ENCODE peak calls at places on chromosomes 16 and 17, in seven cellular contexts. H is AG10803; J is prostate gland; Z is A549; F is bronchial epithelial cell; C is fibroblast of the aortic adventitia; I is CD8-positive, alpha-beta T cell. T is an unnamed sample.

GRCh38 chr17:17682737-17683675 is 1.7 kb downstream of the RAI1 start:
- DNase-seq in Z (peak), C (peak), F (peak), H (peak), J (peak), I (peak), T (no peak)

GRCh38 chr16:88505405-88506082 is 52.5 kb downstream of the ZFPM1 start:
- DNase-seq in C (peak), F (peak), I (peak), H (no peak), Z (peak), J (no peak), T (no peak)

GRCh38 chr17:36703860-36704266 is 102.5 kb downstream of the MRM1 start:
- DNase-seq in Z (peak), I (peak), F (no peak), C (peak), J (peak), H (no peak), T (no peak)

GRCh38 chr17:38620551-38621277 is 15.0 kb upstream of the SRCIN1 start:
- DNase-seq in I (no peak), H (no peak), J (no peak), C (no peak), F (no peak), Z (no peak), T (no peak)

GRCh38 chr17:35160354-35161201 is 13.0 kb downstream of the UNC45B start:
- DNase-seq in J (no peak), I (peak), H (no peak), C (no peak), F (no peak), Z (no peak), T (no peak)

GRCh38 chr17:45225051-45225700 is 3.5 kb downstream of the FMNL1 start:
- DNase-seq in Z (no peak), H (no peak), J (no peak), F (peak), I (peak), C (no peak), T (no peak)

GRCh38 chr16:27977966-27978365 is 85.5 kb downstream of the GSG1L start:
- DNase-seq in C (peak), Z (no peak), F (no peak), H (peak), I (no peak), J (no peak), T (no peak)

GRCh38 chr16:1146409-1146808 is 6.5 kb upstream of the CACNA1H start:
- DNase-seq in H (no peak), F (no peak), C (no peak), J (no peak), I (no peak), Z (peak), T (no peak)

GRCh38 chr17:49403514-49404289 is 11.0 kb downstream of the PHB1 start:
- DNase-seq in I (no peak), H (no peak), J (peak), F (no peak), Z (no peak), C (no peak), T (no peak)

GRCh38 chr16:24018485-24018884 is 182.7 kb downstream of the PRKCB start:
- DNase-seq in H (no peak), F (no peak), I (no peak), C (no peak), Z (no peak), J (no peak), T (no peak)

GRCh38 chr16:76946879-76947278 is 244.1 kb upstream of the MON1B start:
- DNase-seq in J (peak), Z (peak), C (peak), I (no peak), F (peak), H (peak), T (peak)

GRCh38 chr17:64296246-64296645 is 33.2 kb upstream of the TEX2 start:
- DNase-seq in F (no peak), H (no peak), C (no peak), J (no peak), Z (no peak), I (no peak), T (no peak)

GRCh38 chr16:66949472-66949871 is 11.6 kb upstream of the CES3 start:
- DNase-seq in J (no peak), Z (no peak), H (no peak), F (no peak), C (no peak), I (no peak), T (no peak)

GRCh38 chr17:44081681-44082080 is 11.1 kb downstream of the G6PC3 start:
- DNase-seq in Z (no peak), J (no peak), H (peak), C (peak), F (no peak), I (no peak), T (no peak)

GRCh38 chr16:8548166-8548565 is 42.1 kb downstream of the TMEM114 start:
- DNase-seq in F (no peak), J (no peak), H (no peak), C (no peak), I (no peak), Z (no peak), T (no peak)

GRCh38 chr16:30977502-30977901 is 7.5 kb upstream of the HSD3B7 start:
- DNase-seq in I (no peak), J (no peak), C (no peak), Z (no peak), H (no peak), F (no peak), T (no peak)

GRCh38 chr17:82156284-82156925 is 56.2 kb downstream of the CCDC57 start:
- DNase-seq in I (no peak), Z (no peak), C (no peak), F (no peak), J (no peak), H (no peak), T (no peak)

GRCh38 chr16:78353610-78354009 is 254.2 kb downstream of the WWOX start:
- DNase-seq in Z (no peak), J (peak), I (no peak), C (no peak), F (no peak), H (no peak), T (peak)

GRCh38 chr17:64572682-64573154 is 65.9 kb downstream of the CEP95 start:
- DNase-seq in J (no peak), H (peak), I (no peak), F (peak), Z (no peak), C (peak), T (no peak)

GRCh38 chr17:82346342-82347300 is 12.4 kb upstream of the TEX19 start:
- DNase-seq in J (no peak), F (no peak), Z (no peak), C (no peak), I (no peak), H (no peak), T (no peak)

GRCh38 chr17:78125976-78126894 is 2.3 kb downstream of the TMC6 start:
- DNase-seq in I (no peak), F (no peak), H (no peak), C (no peak), Z (no peak), J (no peak), T (no peak)

GRCh38 chr16:24986512-24987303 is 28.5 kb downstream of the ARHGAP17 start:
- DNase-seq in J (no peak), F (peak), C (peak), I (no peak), H (peak), Z (peak), T (peak)

GRCh38 chr17:19551148-19551547 is 17.5 kb downstream of the SLC47A1 start:
- DNase-seq in I (no peak), H (no peak), C (no peak), F (no peak), Z (no peak), J (no peak), T (no peak)

GRCh38 chr16:51900221-51900780 is 646.6 kb downstream of the TOX3 start:
- DNase-seq in I (no peak), C (no peak), F (no peak), J (no peak), Z (no peak), H (no peak), T (no peak)

GRCh38 chr17:30805944-30806456 is 18.5 kb downstream of the CRLF3 start:
- DNase-seq in J (no peak), I (no peak), Z (no peak), H (no peak), C (no peak), F (no peak), T (no peak)

GRCh38 chr16:62965831-62966230 is 929.6 kb upstream of the CDH8 start:
- DNase-seq in C (no peak), Z (no peak), H (no peak), J (no peak), I (no peak), F (peak), T (no peak)

GRCh38 chr17:67441052-67441738 is 64.1 kb downstream of the PITPNC1 start:
- DNase-seq in Z (peak), F (peak), J (no peak), I (peak), H (peak), C (peak), T (no peak)

DNA sequence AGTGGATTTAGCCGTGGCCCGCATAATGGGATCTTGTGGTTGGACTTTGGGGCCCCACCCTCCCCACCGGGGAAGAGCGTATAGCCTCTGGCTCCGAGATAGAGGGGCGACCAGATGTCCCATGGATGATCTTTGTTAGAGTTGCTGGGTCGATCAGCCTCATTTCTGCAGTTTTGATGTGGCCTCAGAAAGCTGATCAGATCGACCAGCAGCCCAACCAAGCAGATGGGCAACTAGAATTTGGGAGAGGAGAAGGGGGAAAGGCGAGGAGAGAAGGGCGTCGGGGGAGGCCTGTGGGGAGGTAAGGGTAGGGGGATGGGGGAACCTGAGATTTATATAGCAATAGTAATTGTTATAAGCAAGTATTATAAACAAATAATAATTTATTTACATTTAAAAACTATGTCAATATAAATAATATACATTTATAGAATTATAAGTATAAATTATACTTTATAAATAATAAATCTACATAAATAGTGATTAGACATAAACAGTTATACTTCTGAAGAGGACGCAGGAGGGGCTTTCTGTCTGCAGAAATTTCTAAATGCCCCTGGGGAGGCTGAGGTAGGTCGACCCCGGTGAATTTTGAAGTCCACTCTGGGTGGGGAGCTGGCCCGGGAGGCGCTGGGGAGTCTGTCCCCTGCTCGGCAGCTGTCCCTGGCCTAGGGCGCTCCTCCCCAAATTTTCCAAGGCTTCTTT is 136.3 kb downstream of the KCNJ12 start:
- DNase-seq in C (no peak), Z (peak), F (no peak), H (no peak), J (no peak), I (no peak), T (no peak)
- H3K4me3 ChIP-seq in C (peak), Z (no peak), F (peak), H (peak), J (no peak), I (no peak), T (peak)

DNA sequence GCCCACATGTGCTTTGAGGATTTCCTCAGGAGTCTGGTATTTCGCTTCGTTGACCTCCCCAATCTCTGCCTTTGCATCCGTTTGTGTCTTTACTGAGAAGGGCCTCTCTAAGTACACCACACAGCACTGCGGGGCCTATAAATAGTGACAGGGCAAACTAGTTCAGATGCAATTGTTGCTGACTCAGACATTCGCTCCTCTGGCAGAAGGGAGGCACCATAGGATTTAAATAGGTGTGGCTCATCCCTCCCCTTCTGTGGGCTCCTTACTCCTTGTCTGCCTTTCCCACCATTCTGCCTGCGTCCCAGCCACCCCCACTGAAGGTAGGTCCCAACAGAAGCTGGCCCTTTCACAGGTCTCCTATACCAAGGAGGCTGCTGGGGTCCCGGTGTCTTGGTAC is 192.3 kb downstream of the SHISA9 start:
- DNase-seq in F (no peak), C (no peak), J (peak), Z (no peak), H (peak), I (no peak), T (no peak)
- TF ChIP-seq CTCF in F (no peak), C (no peak), J (no peak), Z (no peak), H (no peak), I (no peak), T (no peak)

GRCh38 chr16:54526916-54527315 is 240.3 kb upstream of the IRX3 start:
- DNase-seq in H (peak), F (peak), C (peak), Z (no peak), J (no peak), I (no peak), T (no peak)

GRCh38 chr16:54521327-54521726 is 234.7 kb upstream of the IRX3 start:
- DNase-seq in I (no peak), H (no peak), F (no peak), Z (no peak), C (no peak), J (no peak), T (no peak)

GRCh38 chr16:54525104-54525503 is 238.5 kb upstream of the IRX3 start:
- DNase-seq in F (no peak), Z (no peak), C (no peak), I (no peak), J (no peak), H (no peak), T (no peak)

GRCh38 chr16:54522596-54522995 is 236.0 kb upstream of the IRX3 start:
- DNase-seq in F (no peak), J (no peak), I (no peak), H (no peak), Z (no peak), C (no peak), T (no peak)

GRCh38 chr16:54526087-54526486 is 239.5 kb upstream of the IRX3 start:
- DNase-seq in C (no peak), H (no peak), F (no peak), J (no peak), Z (no peak), I (no peak), T (no peak)
- H3K4me3 ChIP-seq in C (no peak), H (no peak), F (no peak), J (no peak), Z (no peak), I (no peak), T (no peak)

DNA sequence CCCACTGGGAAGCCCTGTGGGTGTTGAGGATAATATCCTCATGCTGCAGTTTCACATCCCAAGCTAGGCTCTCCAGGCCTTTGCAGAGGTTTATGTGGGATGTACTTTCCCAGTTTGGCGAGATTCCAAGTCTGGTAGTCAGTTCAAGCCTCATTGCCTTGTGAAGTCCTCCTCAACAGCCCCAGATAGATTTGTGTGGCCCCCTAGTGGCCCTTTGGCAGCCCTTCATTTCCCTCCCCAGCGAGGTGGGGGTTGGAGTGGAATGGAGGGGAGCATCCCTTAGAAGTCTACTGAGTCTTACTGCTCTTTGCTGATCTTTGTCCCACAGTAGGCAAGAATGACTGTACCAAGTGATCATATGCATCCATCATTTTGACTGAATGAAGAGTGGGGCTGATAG is 137.9 kb downstream of the CDH11 start:
- DNase-seq in H (peak), F (peak), I (no peak), Z (no peak), C (peak), J (no peak), T (no peak)
- TF ChIP-seq CTCF in H (peak), F (peak), I (no peak), Z (peak), C (peak), J (no peak), T (peak)

DNA sequence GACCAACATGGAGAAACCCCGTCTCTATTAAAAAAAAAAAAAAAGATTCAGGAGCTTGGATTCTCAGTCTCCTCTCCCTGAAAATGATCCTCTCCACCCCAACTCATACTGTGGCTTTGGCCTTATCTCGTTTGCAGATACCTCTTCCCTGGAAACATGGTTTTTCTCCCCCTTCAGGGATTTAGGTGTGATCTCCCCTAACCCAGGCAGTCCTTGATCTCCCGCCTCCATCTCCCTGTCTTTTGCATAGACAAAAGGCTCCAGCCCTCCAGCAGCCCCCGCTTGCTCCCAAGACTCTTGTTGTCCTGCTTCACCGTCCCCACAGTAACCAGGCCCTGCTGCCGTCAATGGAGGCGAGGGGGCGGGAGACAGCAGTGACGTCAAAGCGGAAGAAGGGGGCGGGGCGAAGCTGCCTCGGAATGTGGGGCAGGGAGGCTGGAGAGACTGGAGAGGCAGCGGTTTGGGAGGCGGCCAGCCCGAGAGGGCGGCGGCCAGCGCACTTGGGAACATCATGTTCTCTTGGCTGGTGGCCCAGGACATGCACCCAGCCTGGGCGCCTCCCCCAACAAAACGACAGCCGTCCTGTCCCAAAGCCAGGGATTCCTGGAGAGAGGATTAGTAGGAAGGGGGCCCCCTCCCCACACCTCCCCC is 1.9 kb upstream of the PER1 start:
- DNase-seq in C (peak), F (peak), I (peak), H (peak), Z (peak), J (peak), T (peak)
- H3K4me3 ChIP-seq in C (peak), F (peak), I (peak), H (peak), Z (peak), J (peak), T (peak)

DNA sequence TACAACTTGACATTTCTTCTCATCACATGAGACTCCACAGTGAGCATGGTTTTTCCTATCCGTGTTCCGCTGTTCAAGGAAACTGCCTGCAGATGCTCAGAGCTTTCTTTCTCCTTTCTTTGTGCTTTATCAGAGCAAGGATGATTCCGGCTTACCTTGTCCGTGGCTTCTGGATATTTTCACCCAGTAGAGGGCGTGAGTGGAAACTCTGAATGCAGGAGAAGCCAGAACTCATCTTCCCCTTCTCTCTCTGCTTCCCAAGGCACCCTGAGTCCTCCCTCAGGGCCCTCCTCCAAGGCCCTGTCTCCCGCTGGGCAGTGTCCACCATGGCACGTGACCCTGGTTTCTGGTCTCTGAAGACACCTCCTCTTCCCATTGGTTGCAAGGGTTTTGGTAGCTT is 721.1 kb upstream of the RBFOX1 start:
- DNase-seq in I (no peak), H (no peak), J (no peak), Z (no peak), F (no peak), C (no peak), T (no peak)
- TF ChIP-seq CTCF in I (no peak), H (no peak), J (no peak), Z (no peak), F (no peak), C (no peak), T (peak)

GRCh38 chr16:21235199-21235585 is 1.7 kb downstream of the ANKS4B start:
- DNase-seq in J (no peak), H (no peak), C (no peak), Z (no peak), I (no peak), F (no peak), T (no peak)

GRCh38 chr16:21228473-21228872 is 5.0 kb upstream of the ANKS4B start:
- DNase-seq in Z (no peak), H (no peak), C (no peak), F (no peak), J (no peak), I (no peak), T (no peak)

GRCh38 chr16:21233045-21233520 is 416 bp upstream of the ANKS4B start:
- DNase-seq in F (no peak), I (no peak), H (no peak), C (no peak), Z (no peak), J (no peak), T (no peak)

GRCh38 chr16:21236831-21237230 is 3.3 kb downstream of the ANKS4B start:
- DNase-seq in Z (no peak), H (no peak), I (no peak), J (no peak), C (no peak), F (no peak), T (no peak)

GRCh38 chr16:21233521-21234150 is at the start of gene ANKS4B:
- DNase-seq in I (no peak), J (no peak), F (no peak), C (no peak), H (no peak), Z (no peak), T (no peak)
- H3K4me3 ChIP-seq in I (no peak), J (no peak), F (no peak), C (no peak), H (no peak), Z (peak), T (no peak)

T was measured in LNCaP clone FGC.